ENCODE peak calls at places on chromosome 4, in four cellular contexts. D, N, V and J are unnamed samples.

GRCh38 chr4:19329077-19329476 is 922.6 kb upstream of the SLIT2 start:
- DNase-seq in D (no peak), N (no peak), V (no peak), J (no peak)

GRCh38 chr4:81421346-81422218 is 50.1 kb downstream of the RASGEF1B start:
- DNase-seq in D (peak; percentile 56), N (peak; percentile 55), V (no peak), J (no peak)

GRCh38 chr4:73860175-73860574 is 7.1 kb downstream of the PF4V1 start:
- DNase-seq in D (no peak), N (no peak), V (no peak), J (no peak)

GRCh38 chr4:101205878-101206277 is 141.4 kb downstream of the PPP3CA start:
- DNase-seq in D (peak; percentile 63), N (no peak), V (no peak), J (no peak)

GRCh38 chr4:90357117-90357710 is 230.0 kb downstream of the CCSER1 start:
- DNase-seq in D (peak; percentile 77), N (peak; percentile 58), V (no peak), J (peak; percentile 26)

GRCh38 chr4:93646225-93646930 is 182.2 kb upstream of the ATOH1 start:
- DNase-seq in D (peak; percentile 19), N (peak; percentile 20), V (no peak), J (no peak)

GRCh38 chr4:143185253-143186107 is 763 bp downstream of the USP38 start:
- DNase-seq in D (peak; percentile 8), N (peak; percentile 44), V (peak; percentile 46), J (no peak)

GRCh38 chr4:73836373-73837269 is at the start of gene CXCL6:
- DNase-seq in D (no peak), N (peak; percentile 27), V (no peak), J (no peak)

GRCh38 chr4:168484626-168485025 is 4.3 kb upstream of the DDX60L start:
- DNase-seq in D (peak; percentile 91), N (peak; percentile 5), V (no peak), J (peak; percentile 60)

GRCh38 chr4:120004054-120004453 is 62.6 kb downstream of the MAD2L1 start:
- DNase-seq in D (no peak), N (no peak), V (no peak), J (no peak)

GRCh38 chr4:18202510-18202909 is 181.0 kb upstream of the LCORL start:
- DNase-seq in D (no peak), N (no peak), V (no peak), J (no peak)

GRCh38 chr4:10456270-10457254 is 664 bp downstream of the ZNF518B start:
- DNase-seq in D (peak; percentile 56), N (peak; percentile 81), V (peak; percentile 52), J (no peak)

GRCh38 chr4:122921300-122921699 is 1.1 kb downstream of the NUDT6 start:
- DNase-seq in D (no peak), N (no peak), V (no peak), J (no peak)

GRCh38 chr4:122917731-122918130 is 4.7 kb downstream of the NUDT6 start:
- DNase-seq in D (peak; percentile 28), N (no peak), V (no peak), J (no peak)

GRCh38 chr4:122920473-122920872 is 1.9 kb downstream of the NUDT6 start:
- DNase-seq in D (no peak), N (no peak), V (no peak), J (no peak)

GRCh38 chr4:122921971-122922876 is at the start of gene NUDT6:
- DNase-seq in D (peak; percentile 69), N (peak; percentile 63), V (peak; percentile 64), J (peak; percentile 6)

DNA sequence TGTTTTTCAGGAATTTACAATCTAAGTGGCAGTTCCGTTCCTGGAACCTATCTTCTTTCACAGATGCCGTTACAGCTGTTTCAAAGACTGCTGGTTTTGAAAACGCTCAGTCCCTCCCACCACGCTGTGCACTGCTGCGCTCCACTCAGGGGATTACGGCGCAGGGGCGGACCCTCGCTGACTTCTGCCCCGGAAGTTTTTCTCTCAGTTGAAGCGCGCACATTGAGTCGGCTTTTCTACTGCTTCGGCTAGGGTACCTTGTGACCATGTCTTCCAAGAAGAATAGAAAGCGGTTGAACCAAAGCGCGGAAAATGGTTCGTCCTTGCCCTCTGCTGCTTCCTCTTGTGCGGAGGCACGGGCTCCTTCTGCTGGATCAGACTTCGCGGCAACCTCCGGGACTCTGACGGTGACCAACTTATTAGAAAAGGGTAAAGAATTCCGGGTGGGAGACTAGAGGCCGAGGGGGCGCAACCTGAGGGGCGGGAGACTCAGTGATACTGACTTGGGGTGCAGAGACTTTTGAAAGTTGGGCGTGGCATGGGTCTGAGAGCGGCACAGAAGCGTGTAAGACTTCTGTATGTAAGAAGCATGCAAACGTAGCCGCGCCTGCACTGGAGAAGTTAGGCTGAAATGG is 597 bp upstream of the NUDT6 start:
- DNase-seq in D (peak; percentile 82), N (peak; percentile 90), V (peak; percentile 85), J (peak; percentile 57)
- H3K27ac ChIP-seq in D (peak overlapping the region; percentile 83), N (peak overlapping the region; percentile 73), V (peak overlapping the region; percentile 45), J (peak overlapping the region; percentile 68)

DNA sequence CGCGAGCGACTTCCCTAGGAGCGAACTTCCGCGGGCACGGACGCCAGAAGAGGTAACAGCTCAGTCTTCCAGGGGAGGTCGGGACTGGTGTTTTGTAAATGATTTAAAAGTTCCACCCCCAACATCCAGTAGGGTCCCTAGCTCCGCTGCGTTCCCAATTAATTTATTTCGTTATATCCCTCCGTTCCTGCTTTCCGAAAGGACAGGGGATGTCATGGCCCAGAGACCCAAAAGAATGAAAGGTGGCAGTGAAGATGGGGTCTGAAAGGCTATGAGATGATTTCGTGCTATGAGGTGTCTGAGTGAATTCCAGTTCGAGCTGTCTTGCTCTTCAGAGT is 373 bp upstream of the SMIM43 start:
- DNase-seq in D (no peak), N (no peak), V (no peak), J (no peak)
- H3K4me3 ChIP-seq in D (peak overlapping the region; percentile 95), N (peak overlapping the region; percentile 39), V (no peak overlapping the region), J (peak overlapping the region; percentile 69)

GRCh38 chr4:2761035-2761923 is 5.1 kb upstream of the TNIP2 start:
- DNase-seq in D (no peak), N (peak; percentile 80), V (no peak), J (no peak)
- TF ChIP-seq CTCF in D (peak; percentile 10), N (no peak), V (no peak), J (peak; percentile 28)

DNA sequence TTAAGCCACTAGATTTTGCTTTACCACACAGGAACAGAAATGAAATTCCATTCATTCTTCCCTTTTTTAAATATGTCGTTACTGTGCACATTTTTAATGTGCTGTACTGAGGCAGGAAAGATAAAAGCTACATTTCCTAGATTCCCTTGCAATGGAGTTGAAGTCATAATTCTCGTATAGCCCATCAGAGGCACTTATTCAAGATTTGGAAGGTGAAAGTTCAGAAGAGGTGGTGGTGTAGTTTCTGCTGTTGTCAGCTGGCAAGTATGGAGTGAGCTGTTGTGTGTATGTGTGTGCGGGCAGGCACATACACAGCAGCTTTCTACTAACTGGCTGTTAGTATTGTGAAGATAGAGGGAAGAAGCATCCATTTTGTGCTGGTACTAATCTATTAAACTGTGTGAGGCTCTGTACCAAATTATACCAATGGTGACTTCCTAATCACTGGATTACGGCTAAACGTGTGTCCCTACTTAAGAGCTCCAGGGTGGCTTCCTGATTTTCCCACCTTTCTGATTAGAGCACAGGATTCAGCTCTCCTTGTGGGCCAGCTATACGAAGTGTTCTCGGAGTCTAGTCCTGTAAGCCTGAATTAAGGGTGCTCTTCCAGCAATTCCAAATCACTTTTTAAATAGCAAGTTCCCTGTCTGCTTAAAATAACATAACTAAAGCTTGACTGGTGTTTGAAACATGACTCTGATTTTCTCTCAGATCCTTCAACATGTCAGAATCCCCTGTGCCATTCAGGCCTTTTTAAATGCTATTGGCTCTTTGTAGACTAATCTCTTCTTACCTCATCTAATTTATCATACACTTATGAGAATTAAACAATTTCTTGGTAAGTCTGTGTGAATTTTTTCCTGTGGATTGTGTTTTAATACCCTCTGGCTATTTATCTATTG is 43.8 kb downstream of the PDS5A start:
- DNase-seq in D (peak; percentile 69), N (no peak), V (no peak), J (peak; percentile 15)
- H3K27ac ChIP-seq in D (peak overlapping the region; percentile 30), N (peak overlapping the region; percentile 40), V (peak overlapping the region; percentile 21), J (peak overlapping the region; percentile 71)

GRCh38 chr4:184263910-184264732 is 46.4 kb upstream of the ENPP6 start:
- DNase-seq in D (peak; percentile 90), N (peak; percentile 94), V (peak; percentile 98), J (peak; percentile 79)
- H3K4me3 ChIP-seq in D (no peak overlapping the region), N (no peak overlapping the region), V (no peak overlapping the region), J (no peak overlapping the region)